ENCODE peak calls at places on chromosomes 1 and 21, in six cellular contexts. L is stomach; E is mucosa of descending colon; P is CD4-positive, alpha-beta memory T cell; I is CD8-positive, alpha-beta memory T cell; Z is psoas muscle. U is an unnamed sample. For H3K9me3, the result is how much of the 10 kb centered on the place peaks cover.

GRCh38 chr1:149972547-149972946 is 35.9 kb upstream of the MTMR11 start:
- DNase-seq in P (no peak), I (no peak), Z (no peak), E (no peak), L (no peak), U (no peak)

GRCh38 chr1:79042539-79042938 is 36.0 kb upstream of the ADGRL4 start:
- DNase-seq in L (no peak), Z (no peak), E (no peak), P (no peak), I (no peak), U (no peak)

GRCh38 chr1:39331647-39332046 is 127.2 kb downstream of the MACF1 start:
- DNase-seq in P (no peak), Z (no peak), E (no peak), L (no peak), I (no peak), U (no peak)

GRCh38 chr1:198892065-198892464 is 253.2 kb downstream of the PTPRC start:
- DNase-seq in I (no peak), Z (no peak), P (no peak), E (no peak), L (no peak), U (no peak)

GRCh38 chr1:225747566-225747965 is 30.1 kb upstream of the SRP9 start:
- DNase-seq in P (no peak), I (no peak), Z (no peak), E (no peak), L (no peak), U (no peak)

GRCh38 chr1:22788298-22788697 is 77.7 kb downstream of the EPHB2 start:
- DNase-seq in Z (no peak), L (no peak), E (no peak), P (no peak), I (no peak), U (no peak)

GRCh38 chr1:184299076-184299790 is 87.6 kb upstream of the C1orf21 start:
- DNase-seq in Z (no peak), E (no peak), I (no peak), P (no peak), L (no peak), U (no peak)

GRCh38 chr1:206067486-206068302 is 14.7 kb downstream of the RHEX start:
- DNase-seq in L (no peak), P (no peak), I (no peak), E (no peak), Z (no peak), U (no peak)

GRCh38 chr1:51253691-51254090 is 17.6 kb downstream of the RNF11 start:
- DNase-seq in I (no peak), L (no peak), E (no peak), Z (no peak), P (no peak), U (no peak)

GRCh38 chr1:234849824-234850223 is 239.8 kb upstream of the IRF2BP2 start:
- DNase-seq in P (peak), Z (no peak), I (no peak), E (peak), L (no peak), U (no peak)

GRCh38 chr1:162632234-162632666 is at the start of gene DDR2:
- DNase-seq in E (peak), L (peak), Z (peak), I (no peak), P (no peak), U (no peak)

GRCh38 chr1:152622803-152623202 is at the start of gene LCE3A:
- DNase-seq in L (no peak), E (peak), P (no peak), I (no peak), Z (peak), U (no peak)

GRCh38 chr1:156885904-156886355 is 7.6 kb upstream of the PEAR1 start:
- DNase-seq in E (no peak), Z (no peak), P (no peak), I (no peak), L (no peak), U (no peak)

GRCh38 chr1:167839009-167839408 is 74.9 kb downstream of the ADCY10 start:
- DNase-seq in P (no peak), E (no peak), L (no peak), I (no peak), Z (no peak), U (no peak)

GRCh38 chr1:94876362-94876761 is 50.5 kb downstream of the CNN3 start:
- DNase-seq in I (no peak), E (no peak), Z (no peak), L (no peak), P (no peak), U (no peak)

GRCh38 chr1:226979517-226980121 is 39.5 kb downstream of the COQ8A start:
- DNase-seq in L (no peak), I (no peak), E (no peak), Z (peak), P (no peak), U (no peak)

GRCh38 chr1:48019714-48020315 is 22.6 kb upstream of the TRABD2B start:
- DNase-seq in Z (peak), P (no peak), E (peak), I (no peak), L (no peak), U (no peak)

GRCh38 chr1:39635205-39635870 is 4.1 kb downstream of the HEYL start:
- DNase-seq in P (no peak), I (no peak), Z (peak), L (no peak), E (no peak), U (no peak)

GRCh38 chr1:247110627-247111258 is 6.6 kb upstream of the ZNF669 start:
- DNase-seq in Z (no peak), E (no peak), L (no peak), I (no peak), P (peak), U (no peak)
- H3K9me3 ChIP-seq in Z (under half), E (under half), L (under half), I (under half), P (under half), U (under half)

GRCh38 chr1:4020411-4020810 is 120.3 kb upstream of the C1orf174 start:
- DNase-seq in E (no peak), Z (no peak), P (no peak), L (no peak), I (no peak), U (no peak)

GRCh38 chr1:4016351-4017130 is 116.5 kb upstream of the C1orf174 start:
- DNase-seq in I (no peak), Z (no peak), E (no peak), L (no peak), P (no peak), U (no peak)

GRCh38 chr1:4019606-4020331 is 119.7 kb upstream of the C1orf174 start:
- DNase-seq in L (no peak), E (no peak), I (no peak), Z (no peak), P (no peak), U (no peak)

GRCh38 chr1:4018721-4019521 is 118.8 kb upstream of the C1orf174 start:
- DNase-seq in I (no peak), P (no peak), L (no peak), E (no peak), Z (no peak), U (no peak)

DNA sequence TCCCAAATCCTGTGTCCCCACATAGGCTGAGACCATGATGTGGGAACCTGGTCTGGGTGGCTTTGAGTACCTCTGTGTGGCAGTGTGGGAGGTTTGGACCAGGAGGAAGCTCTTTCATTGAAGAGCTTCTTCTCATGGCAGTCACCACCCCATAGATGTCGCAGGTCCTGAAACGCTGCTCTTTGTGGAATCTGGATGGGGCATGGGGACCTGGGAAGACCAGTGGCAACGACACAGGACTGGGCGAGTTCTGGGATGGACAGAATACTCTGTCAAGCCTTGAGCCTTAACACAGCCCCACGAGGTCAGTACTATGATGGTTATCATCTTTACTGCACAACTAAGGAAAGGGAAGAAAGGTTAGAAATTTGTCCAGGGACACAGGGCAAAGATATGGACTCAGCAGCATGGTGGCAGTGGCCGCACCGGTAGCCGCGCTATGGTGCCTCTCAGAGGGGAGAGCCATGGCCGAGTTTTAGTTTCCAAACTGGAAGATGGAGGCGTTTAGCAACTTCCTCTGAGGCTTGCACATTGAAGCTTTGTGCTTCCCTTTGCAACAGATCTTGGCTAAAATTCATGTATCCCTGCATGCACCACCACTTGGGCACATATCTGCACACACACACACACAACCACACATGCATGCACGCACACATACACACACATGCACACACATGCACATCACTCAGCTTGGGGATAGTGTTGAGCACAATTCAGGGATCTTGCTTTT is 117.7 kb upstream of the C1orf174 start:
- DNase-seq in E (no peak), L (no peak), Z (no peak), P (no peak), I (no peak), U (no peak)
- H3K9me3 ChIP-seq in E (under half), L (under half), Z (under half), P (under half), I (under half), U (under half)

GRCh38 chr1:248688527-248689298 is 13.9 kb downstream of the OR14I1 start:
- DNase-seq in E (no peak), Z (no peak), I (no peak), L (no peak), P (no peak), U (no peak)
- H3K9me3 ChIP-seq in E (under half), Z (under half), I (under half), L (under half), P (under half), U (under half)

DNA sequence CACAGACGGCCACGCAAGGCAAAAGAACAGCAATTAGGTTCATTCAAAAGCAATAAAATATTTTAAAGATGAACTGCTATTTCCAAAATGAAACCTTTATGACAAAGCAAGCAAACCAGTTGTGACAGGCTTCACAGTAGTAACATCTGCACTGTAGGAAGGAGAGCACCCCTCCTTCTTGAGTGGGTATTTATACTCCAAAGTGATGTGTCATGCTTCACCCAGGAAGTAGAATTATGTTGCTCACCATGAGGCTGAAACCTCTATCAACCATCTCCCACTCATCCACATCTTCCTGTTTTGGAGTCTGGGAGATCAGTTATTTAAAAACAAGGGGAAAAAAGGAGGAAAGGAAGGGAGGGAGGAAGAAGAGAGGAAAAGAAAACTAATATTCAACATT is 885 bp downstream of the OR2T10 start:
- DNase-seq in I (no peak), P (no peak), Z (no peak), L (no peak), E (no peak), U (no peak)
- H3K9me3 ChIP-seq in I (under half), P (under half), Z (under half), L (under half), E (under half), U (under half)

GRCh38 chr1:247865416-247865815 is 8.4 kb downstream of the TRIM58 start:
- DNase-seq in E (no peak), P (no peak), L (no peak), Z (no peak), I (no peak), U (no peak)
- H3K9me3 ChIP-seq in E (under half), P (under half), L (under half), Z (under half), I (under half), U (under half)

GRCh38 chr21:30880914-30881313 is 466 bp downstream of the KRTAP11-1 start:
- DNase-seq in E (no peak), P (no peak), Z (no peak), I (no peak), L (no peak), U (no peak)

GRCh38 chr21:30882907-30883597 is 1.7 kb upstream of the KRTAP11-1 start:
- DNase-seq in I (no peak), E (no peak), L (no peak), Z (no peak), P (no peak), U (no peak)

GRCh38 chr21:30881480-30881879 is at the start of gene KRTAP11-1:
- DNase-seq in Z (no peak), I (no peak), P (no peak), E (no peak), L (no peak), U (no peak)
- H3K9me3 ChIP-seq in Z (under half), I (under half), P (under half), E (half or more), L (under half), U (under half)

GRCh38 chr1:38327559-38327973 is 281.0 kb upstream of the POU3F1 start:
- DNase-seq in L (no peak), I (no peak), E (no peak), Z (no peak), P (no peak), U (no peak)

GRCh38 chr1:38331496-38332210 is 285.1 kb upstream of the POU3F1 start:
- DNase-seq in I (no peak), L (no peak), Z (no peak), P (no peak), E (no peak), U (no peak)

GRCh38 chr1:38330799-38331198 is 284.2 kb upstream of the POU3F1 start:
- DNase-seq in P (no peak), L (no peak), I (no peak), Z (no peak), E (no peak), U (no peak)

GRCh38 chr1:38328278-38329035 is 281.9 kb upstream of the POU3F1 start:
- DNase-seq in L (no peak), Z (no peak), E (no peak), P (no peak), I (no peak), U (no peak)

DNA sequence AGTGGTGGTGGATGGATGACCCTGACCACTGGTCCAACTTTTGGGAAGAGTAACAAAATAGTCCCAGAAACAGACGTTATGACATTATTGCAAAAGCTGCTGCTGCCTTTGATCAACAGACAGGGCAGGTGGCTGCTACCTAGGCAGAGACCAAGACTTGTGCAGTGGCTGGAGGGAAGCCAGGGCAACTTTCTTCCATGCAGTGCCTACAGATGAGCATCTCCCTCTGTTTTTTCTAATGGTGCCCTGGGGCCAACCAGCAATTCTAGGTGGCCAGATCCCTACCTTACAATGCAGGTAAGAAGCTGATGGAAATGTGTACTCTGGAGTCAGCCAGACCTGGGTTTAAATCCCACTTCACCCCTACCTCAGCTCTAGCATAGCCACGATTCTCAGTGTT is 283.1 kb upstream of the POU3F1 start:
- DNase-seq in I (no peak), Z (no peak), E (no peak), P (no peak), L (no peak), U (no peak)
- H3K9me3 ChIP-seq in I (under half), Z (under half), E (under half), P (under half), L (under half), U (under half)

GRCh38 chr1:228243093-228243492 is 35.2 kb downstream of the OBSCN start:
- DNase-seq in P (no peak), L (no peak), Z (no peak), E (no peak), I (no peak), U (no peak)
- H3K9me3 ChIP-seq in P (under half), L (under half), Z (under half), E (under half), I (under half), U (half or more)